ENCODE peak calls at places on chromosomes 7 and 10, in four cellular contexts. E, Q, B and W are unnamed samples.

GRCh38 chr10:113916053-113916452 is 61.6 kb downstream of the NHLRC2 start:
- DNase-seq in E (no peak), Q (no peak), B (no peak), W (no peak)

GRCh38 chr10:120465138-120465537 is 8.1 kb downstream of the PLPP4 start:
- DNase-seq in B (no peak), Q (no peak), E (no peak), W (no peak)

GRCh38 chr10:96044686-96045085 is 1.3 kb downstream of the CCNJ start:
- DNase-seq in B (peak), Q (no peak), E (no peak), W (no peak)

GRCh38 chr7:4948402-4948801 is 10.6 kb downstream of the MMD2 start:
- DNase-seq in Q (no peak), B (no peak), E (no peak), W (no peak)

GRCh38 chr7:29627631-29628030 is 64.0 kb downstream of the PRR15 start:
- DNase-seq in E (no peak), Q (no peak), B (no peak), W (no peak)

GRCh38 chr7:155618708-155619633 is 25.5 kb upstream of the RBM33 start:
- DNase-seq in Q (no peak), E (peak), B (no peak), W (no peak)

GRCh38 chr7:31782411-31782991 is 95.5 kb downstream of the PPP1R17 start:
- DNase-seq in Q (peak), E (no peak), B (no peak), W (peak)

GRCh38 chr10:22927661-22928403 is at the start of gene ARMC3:
- DNase-seq in E (peak), B (no peak), Q (peak), W (no peak)

GRCh38 chr10:15228426-15228825 is 59.9 kb upstream of the NMT2 start:
- DNase-seq in Q (no peak), B (no peak), E (no peak), W (no peak)

GRCh38 chr7:85172530-85172941 is 14.3 kb downstream of the SEMA3D start:
- DNase-seq in B (no peak), Q (no peak), E (no peak), W (no peak)

GRCh38 chr10:52135101-52135500 is 179.0 kb upstream of the DKK1 start:
- DNase-seq in Q (no peak), E (no peak), B (no peak), W (peak)

GRCh38 chr10:82176571-82176970 is 301.6 kb downstream of the NRG3 start:
- DNase-seq in B (no peak), Q (no peak), E (no peak), W (no peak)

GRCh38 chr10:78343266-78343665 is 309.6 kb downstream of the RPS24 start:
- DNase-seq in B (no peak), E (peak), Q (no peak), W (no peak)

GRCh38 chr10:5944389-5945202 is 32.7 kb downstream of the IL15RA start:
- DNase-seq in Q (no peak), E (peak), B (peak), W (peak)

GRCh38 chr7:108660465-108660864 is 90.8 kb downstream of the DNAJB9 start:
- DNase-seq in B (no peak), E (no peak), Q (peak), W (no peak)

GRCh38 chr7:64871761-64872160 is 31.3 kb upstream of the ZNF273 start:
- DNase-seq in Q (peak), E (no peak), B (peak), W (no peak)

GRCh38 chr7:116834815-116835533 is 27.4 kb upstream of the CAPZA2 start:
- DNase-seq in E (peak), Q (no peak), B (no peak), W (peak)

GRCh38 chr10:122495406-122496340 is 34.3 kb downstream of the HTRA1 start:
- DNase-seq in Q (no peak), B (peak), E (no peak), W (no peak)

DNA sequence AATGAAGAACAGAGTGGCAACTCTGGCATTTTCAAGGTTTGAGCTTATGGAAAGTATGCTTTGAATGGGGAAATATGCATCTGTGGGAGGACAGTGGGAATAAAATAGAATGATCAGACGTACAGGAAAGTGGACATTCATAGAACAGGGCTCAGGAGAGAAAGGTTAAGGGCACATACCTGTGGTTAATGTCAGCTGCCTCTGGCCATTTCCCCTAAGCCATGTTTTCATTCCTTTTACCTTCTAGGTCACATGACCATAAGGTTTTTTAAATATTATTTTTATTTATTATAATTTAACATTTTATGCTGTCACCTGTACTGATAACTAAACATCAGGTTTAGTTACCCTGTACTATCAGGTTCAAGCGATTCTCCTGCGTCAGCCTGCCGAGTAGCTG is 52.8 kb downstream of the LRRC4 start:
- DNase-seq in B (no peak), E (no peak), Q (no peak), W (no peak)
- H3K27ac ChIP-seq in B (no peak), E (no peak), Q (no peak), W (no peak)

GRCh38 chr10:35368485-35369048 is 32.3 kb downstream of the CCNY start:
- DNase-seq in B (no peak), Q (no peak), E (no peak), W (no peak)

GRCh38 chr10:35367107-35367859 is 31.0 kb downstream of the CCNY start:
- DNase-seq in E (no peak), Q (no peak), B (no peak), W (no peak)

GRCh38 chr10:35369049-35369760 is 32.9 kb downstream of the CCNY start:
- DNase-seq in B (no peak), Q (no peak), E (no peak), W (no peak)

GRCh38 chr10:35364808-35365207 is 28.5 kb downstream of the CCNY start:
- DNase-seq in B (no peak), E (no peak), Q (no peak), W (no peak)

GRCh38 chr10:35367991-35368390 is 31.7 kb downstream of the CCNY start:
- DNase-seq in E (no peak), Q (no peak), B (no peak), W (no peak)
- H3K27ac ChIP-seq in E (peak), Q (no peak), B (no peak), W (no peak)

GRCh38 chr10:32955790-32956189 is 2.2 kb downstream of the ITGB1 start:
- DNase-seq in B (no peak), Q (no peak), E (no peak), W (no peak)
- H3K27ac ChIP-seq in B (no peak), Q (peak), E (peak), W (peak)

DNA sequence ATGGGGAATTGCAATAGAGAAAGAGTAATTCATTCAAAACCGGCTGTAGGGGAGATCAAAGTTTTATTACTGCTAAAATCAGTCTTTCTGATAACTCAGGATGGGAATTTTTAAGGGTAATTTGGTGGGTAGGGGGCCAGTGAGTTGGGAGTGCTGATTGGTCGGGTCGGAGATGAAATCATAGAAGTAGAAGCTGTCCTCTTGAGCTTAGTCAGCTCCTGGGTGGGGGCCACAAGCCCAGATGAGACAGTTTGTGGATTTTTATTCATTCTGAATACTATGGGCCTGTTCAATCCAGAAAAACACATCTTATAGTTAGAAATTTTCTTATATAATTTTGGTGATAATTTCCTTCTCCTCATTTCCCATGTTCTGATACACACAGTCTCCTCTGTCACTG is 25.4 kb downstream of the CALD1 start:
- DNase-seq in E (no peak), Q (no peak), B (no peak), W (no peak)
- H3K27ac ChIP-seq in E (no peak), Q (peak), B (no peak), W (no peak)

DNA sequence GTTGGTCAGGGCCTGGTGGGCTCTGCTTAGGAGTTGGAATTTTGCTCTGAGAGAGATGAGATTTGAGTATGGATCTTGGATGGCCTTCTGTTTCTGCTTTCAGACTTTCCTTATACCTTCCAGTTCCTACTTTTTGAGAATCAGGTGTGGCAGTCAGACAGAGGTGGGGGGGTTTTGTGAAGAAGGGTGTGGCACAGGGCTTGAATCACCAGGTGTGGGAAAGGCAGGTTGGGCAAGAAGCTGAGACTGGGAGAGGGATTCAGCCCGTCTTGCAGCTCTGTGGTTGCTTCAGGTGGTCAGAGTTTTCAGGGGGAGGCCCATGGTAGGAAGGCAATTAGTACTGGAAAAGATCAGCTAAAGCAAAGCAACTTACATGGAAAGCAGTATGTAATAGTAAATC is 340.2 kb downstream of the LRMDA start:
- DNase-seq in B (no peak), E (no peak), Q (no peak), W (no peak)
- H3K27ac ChIP-seq in B (no peak), E (peak), Q (no peak), W (no peak)

GRCh38 chr7:141290365-141290764 is 216.5 kb downstream of the TMEM178B start:
- DNase-seq in B (no peak), Q (no peak), E (no peak), W (no peak)
- H3K27ac ChIP-seq in B (no peak), Q (no peak), E (no peak), W (no peak)

GRCh38 chr10:4721994-4722753 is 103.8 kb upstream of the AKR1E2 start:
- DNase-seq in B (peak), E (no peak), Q (no peak), W (peak)
- H3K27ac ChIP-seq in B (no peak), E (no peak), Q (no peak), W (peak)

GRCh38 chr10:29026802-29027201 is 262.1 kb upstream of the LYZL1 start:
- DNase-seq in Q (no peak), B (no peak), E (no peak), W (no peak)

GRCh38 chr10:29023678-29024077 is 265.2 kb upstream of the LYZL1 start:
- DNase-seq in E (no peak), B (no peak), Q (no peak), W (no peak)

GRCh38 chr10:29028486-29028885 is 260.4 kb upstream of the LYZL1 start:
- DNase-seq in E (no peak), B (no peak), Q (no peak), W (no peak)

GRCh38 chr10:29022513-29022912 is 266.4 kb upstream of the LYZL1 start:
- DNase-seq in Q (peak), B (no peak), E (no peak), W (no peak)

DNA sequence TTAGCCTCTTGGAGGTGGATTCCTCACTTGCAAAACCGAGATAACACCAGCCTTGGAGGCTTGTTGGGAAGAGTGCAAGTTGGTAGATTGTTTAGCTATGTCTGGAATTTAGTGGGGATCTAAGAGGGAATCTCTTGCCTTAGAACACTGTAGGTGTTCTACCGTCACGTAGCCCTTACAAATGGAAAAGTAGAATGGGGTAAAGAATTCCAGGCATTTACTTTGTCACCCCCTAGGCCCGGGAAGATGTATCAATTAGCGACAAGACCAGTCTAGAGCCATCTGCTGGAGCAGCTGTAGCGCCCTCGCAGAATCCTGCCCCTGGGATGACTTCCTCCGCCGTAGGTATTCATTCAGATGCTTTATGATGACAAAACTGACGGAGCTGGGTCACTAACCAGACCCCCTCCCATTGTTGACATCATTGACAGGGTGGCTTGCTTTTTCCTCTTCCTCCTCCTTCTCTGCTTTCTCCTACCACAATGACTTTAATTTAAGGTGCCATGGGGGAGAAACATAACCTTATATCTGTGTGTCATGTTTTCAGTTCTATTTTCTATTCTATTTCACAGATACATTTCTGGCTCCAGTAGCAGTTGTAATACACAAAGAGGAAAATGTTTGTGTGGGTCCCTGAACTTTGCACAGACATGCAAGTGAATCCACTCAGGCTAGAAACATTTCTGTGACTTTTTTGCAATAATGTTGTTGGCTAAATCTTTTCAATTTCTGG is 262.6 kb upstream of the LYZL1 start:
- DNase-seq in Q (no peak), B (no peak), E (no peak), W (no peak)
- H3K27ac ChIP-seq in Q (no peak), B (no peak), E (no peak), W (no peak)